ENCODE peak calls at places on chromosome 20, in five cellular contexts. N, L, A, Y and X are unnamed samples.

GRCh38 chr20:52937701-52938100 is 34.5 kb upstream of the TSHZ2 start:
- DNase-seq in A (peak), L (no peak), Y (no peak), N (no peak), X (no peak)

GRCh38 chr20:59988141-59988540 is 29.9 kb downstream of the CDH26 start:
- DNase-seq in A (no peak), Y (peak), L (peak), N (no peak), X (no peak)

GRCh38 chr20:35698298-35699126 is 640 bp downstream of the NFS1 start:
- DNase-seq in L (peak), A (no peak), N (no peak), Y (no peak), X (no peak)

GRCh38 chr20:10641467-10641866 is 32.3 kb downstream of the JAG1 start:
- DNase-seq in A (no peak), L (no peak), Y (no peak), N (no peak), X (no peak)

GRCh38 chr20:21982559-21982958 is 277.1 kb downstream of the PAX1 start:
- DNase-seq in Y (no peak), L (no peak), N (no peak), A (no peak), X (no peak)

GRCh38 chr20:2301164-2301622 is 5.4 kb downstream of the TGM3 start:
- DNase-seq in Y (peak), N (no peak), A (peak), L (peak), X (no peak)

GRCh38 chr20:20199338-20200160 is 147.2 kb downstream of the CFAP61 start:
- DNase-seq in N (no peak), A (no peak), L (no peak), Y (peak), X (no peak)

GRCh38 chr20:5674176-5674660 is 76.0 kb upstream of the SHLD1 start:
- DNase-seq in N (no peak), L (no peak), A (no peak), Y (no peak), X (no peak)

GRCh38 chr20:19712737-19713260 is 45.3 kb upstream of the RIN2 start:
- DNase-seq in Y (no peak), L (no peak), A (no peak), N (no peak), X (no peak)